ENCODE peak calls at places on chromosomes 13 and 19, in six cellular contexts. One of them, this sample, is unnamed.

GRCh38 chr13:106917673-106918652 is 350.0 kb upstream of the ARGLU1 start:
- DNase-seq in aorta: peak
- DNase-seq in thoracic aorta: peak
- DNase-seq in GM10248: peak
- DNase-seq in H1: peak
- DNase-seq in HS-27A: peak
- DNase-seq in this sample: peak

GRCh38 chr13:73367886-73368285 is 309.1 kb downstream of the KLF5 start:
- DNase-seq in thoracic aorta: no peak
- DNase-seq in H1: no peak
- DNase-seq in HS-27A: no peak
- DNase-seq in aorta: no peak
- DNase-seq in GM10248: no peak
- DNase-seq in this sample: no peak

GRCh38 chr19:29202281-29202680 is 10.7 kb downstream of the UQCRFS1 start:
- DNase-seq in aorta: no peak
- DNase-seq in H1: no peak
- DNase-seq in GM10248: no peak
- DNase-seq in thoracic aorta: no peak
- DNase-seq in HS-27A: no peak
- DNase-seq in this sample: no peak

GRCh38 chr19:18999896-19000620 is 33.3 kb downstream of the SUGP2 start:
- DNase-seq in thoracic aorta: no peak
- DNase-seq in GM10248: no peak
- DNase-seq in HS-27A: no peak
- DNase-seq in H1: no peak
- DNase-seq in aorta: no peak
- DNase-seq in this sample: no peak

GRCh38 chr13:50156140-50156539 is 140.9 kb downstream of the KCNRG start:
- DNase-seq in HS-27A: no peak
- DNase-seq in H1: no peak
- DNase-seq in GM10248: no peak
- DNase-seq in thoracic aorta: no peak
- DNase-seq in aorta: no peak
- DNase-seq in this sample: no peak

GRCh38 chr19:41843371-41843770 is 1.1 kb downstream of the LYPD4 start:
- DNase-seq in thoracic aorta: no peak
- DNase-seq in HS-27A: no peak
- DNase-seq in aorta: no peak
- DNase-seq in GM10248: no peak
- DNase-seq in H1: no peak
- DNase-seq in this sample: no peak

GRCh38 chr13:40668335-40668734 is 1.9 kb upstream of the FOXO1 start:
- DNase-seq in aorta: peak
- DNase-seq in thoracic aorta: no peak
- DNase-seq in GM10248: peak
- DNase-seq in H1: no peak
- DNase-seq in HS-27A: no peak
- DNase-seq in this sample: no peak

GRCh38 chr19:33292595-33293254 is 9.6 kb downstream of the CEBPA start:
- DNase-seq in thoracic aorta: no peak
- DNase-seq in aorta: peak
- DNase-seq in GM10248: no peak
- DNase-seq in H1: no peak
- DNase-seq in HS-27A: no peak
- DNase-seq in this sample: no peak

GRCh38 chr13:41942462-41943094 is 18.3 kb downstream of the VWA8 start:
- DNase-seq in HS-27A: no peak
- DNase-seq in GM10248: no peak
- DNase-seq in aorta: no peak
- DNase-seq in H1: no peak
- DNase-seq in thoracic aorta: no peak
- DNase-seq in this sample: no peak